ENCODE peak calls at places on chromosomes 6 and 20, in seven cellular contexts. H, E, P, V, A, S and X are unnamed samples.
A peak's percentile ranks its signal among the peaks of the same experiment; 100 is the strongest.

GRCh38 chr6:13635948-13636658 is 21.0 kb downstream of the NOL7 start:
- DNase-seq in H (no peak), E (no peak), P (no peak), V (no peak), A (no peak), S (no peak), X (no peak)

GRCh38 chr6:147016440-147016839 is 187.8 kb upstream of the STXBP5 start:
- DNase-seq in H (no peak), E (no peak), P (no peak), V (no peak), A (no peak), S (no peak), X (no peak)

GRCh38 chr20:48877299-48877698 is 44.2 kb upstream of the ARFGEF2 start:
- DNase-seq in H (no peak), E (no peak), P (no peak), V (no peak), A (no peak), S (peak; percentile 54), X (no peak)

GRCh38 chr20:35604444-35604750 is 11.2 kb upstream of the SPAG4 start:
- DNase-seq in H (peak; percentile 60), E (no peak), P (no peak), V (peak; percentile 47), A (no peak), S (no peak), X (peak; percentile 67)

GRCh38 chr20:53370345-53370961 is 223.2 kb downstream of the ZNF217 start:
- DNase-seq in H (no peak), E (no peak), P (no peak), V (no peak), A (no peak), S (no peak), X (no peak)

GRCh38 chr6:139349464-139350020 is 24.9 kb downstream of the CITED2 start:
- DNase-seq in H (no peak), E (no peak), P (no peak), V (no peak), A (no peak), S (no peak), X (no peak)

GRCh38 chr20:14860410-14860814 is 523.0 kb upstream of the FLRT3 start:
- DNase-seq in H (no peak), E (no peak), P (no peak), V (no peak), A (no peak), S (no peak), X (no peak)

GRCh38 chr20:46182271-46182670 is 64.2 kb downstream of the CD40 start:
- DNase-seq in H (no peak), E (no peak), P (no peak), V (no peak), A (no peak), S (no peak), X (no peak)

GRCh38 chr6:54613596-54613995 is 233.0 kb upstream of the FAM83B start:
- DNase-seq in H (no peak), E (no peak), P (no peak), V (no peak), A (no peak), S (no peak), X (no peak)

GRCh38 chr6:135739288-135739687 is 112.2 kb upstream of the PDE7B start:
- DNase-seq in H (no peak), E (no peak), P (peak; percentile 89), V (no peak), A (no peak), S (no peak), X (no peak)

GRCh38 chr6:82088978-82089855 is 158.3 kb downstream of the IBTK start:
- DNase-seq in H (no peak), E (no peak), P (no peak), V (no peak), A (no peak), S (no peak), X (no peak)

GRCh38 chr20:52945862-52946522 is 26.2 kb upstream of the TSHZ2 start:
- DNase-seq in H (no peak), E (no peak), P (no peak), V (no peak), A (no peak), S (no peak), X (no peak)

GRCh38 chr6:28709478-28710349 is 184.0 kb downstream of the GPX5 start:
- DNase-seq in H (no peak), E (no peak), P (no peak), V (no peak), A (no peak), S (no peak), X (no peak)

GRCh38 chr6:70474751-70475150 is 61.4 kb downstream of the FAM135A start:
- DNase-seq in H (no peak), E (no peak), P (peak; percentile 55), V (no peak), A (no peak), S (no peak), X (no peak)

GRCh38 chr20:14989891-14990290 is 652.5 kb upstream of the FLRT3 start:
- DNase-seq in H (no peak), E (no peak), P (no peak), V (no peak), A (no peak), S (no peak), X (no peak)

GRCh38 chr6:24766685-24767462 is 7.9 kb upstream of the GMNN start:
- DNase-seq in H (no peak), E (no peak), P (peak; percentile 41), V (no peak), A (no peak), S (no peak), X (no peak)

GRCh38 chr6:30013296-30013922 is 47.7 kb upstream of the POLR1H start:
- DNase-seq in H (no peak), E (no peak), P (no peak), V (no peak), A (peak; percentile 36), S (no peak), X (no peak)

DNA sequence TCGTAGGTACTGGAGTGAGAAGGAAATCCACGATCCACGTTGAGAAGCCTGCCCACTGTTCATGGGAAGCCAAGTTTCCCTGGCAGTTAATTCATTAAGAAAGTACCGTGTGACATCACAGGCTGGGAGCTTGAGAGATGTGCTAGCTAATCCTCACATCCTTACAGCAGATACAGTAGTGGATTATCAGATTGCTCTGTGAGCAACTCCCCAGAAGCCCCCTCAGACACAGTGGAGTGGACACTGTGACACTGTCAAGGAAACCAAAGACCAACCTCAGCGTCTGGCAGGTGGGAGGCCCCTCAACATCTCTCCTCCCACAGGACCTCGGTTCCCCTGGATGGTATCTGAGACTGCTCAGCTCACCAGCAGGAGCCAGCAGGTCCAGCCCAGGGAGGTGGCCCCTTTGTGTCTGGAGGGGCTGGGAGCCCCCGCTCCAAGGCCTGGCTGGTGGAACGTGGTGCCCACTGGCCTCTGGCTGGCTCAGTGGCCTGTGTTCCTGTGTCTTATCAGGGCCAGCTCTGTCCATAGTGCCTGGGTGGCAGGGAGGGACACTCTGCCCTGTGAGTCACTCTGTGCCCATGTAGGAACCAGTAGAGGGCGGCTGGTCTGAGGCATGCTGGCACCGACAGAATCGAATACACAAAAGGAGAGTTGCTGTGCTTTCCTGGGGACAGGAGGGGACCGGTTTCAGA is 7.2 kb downstream of the PYGB start:
- DNase-seq in H (no peak), E (peak; percentile 79), P (no peak), V (peak; percentile 79), A (no peak), S (no peak), X (peak; percentile 81)
- TF ChIP-seq CTCF in H (no peak), E (peak; percentile 13), P (no peak), V (no peak), A (no peak), S (no peak), X (peak; percentile 17)

GRCh38 chr6:63272397-63272796 is 47.4 kb downstream of the LGSN start:
- DNase-seq in H (no peak), E (no peak), P (peak; percentile 5), V (no peak), A (no peak), S (no peak), X (no peak)
- TF ChIP-seq CTCF in H (no peak), E (peak; percentile 49), P (no peak), V (peak; percentile 21), A (peak; percentile 80), S (no peak), X (peak; percentile 83)

GRCh38 chr6:11280394-11280793 is 47.9 kb upstream of the NEDD9 start:
- DNase-seq in H (no peak), E (no peak), P (no peak), V (no peak), A (no peak), S (no peak), X (no peak)

GRCh38 chr6:11284996-11285395 is 52.5 kb upstream of the NEDD9 start:
- DNase-seq in H (no peak), E (no peak), P (no peak), V (no peak), A (no peak), S (no peak), X (no peak)

GRCh38 chr6:11282875-11283274 is 50.4 kb upstream of the NEDD9 start:
- DNase-seq in H (no peak), E (no peak), P (no peak), V (no peak), A (no peak), S (no peak), X (no peak)

GRCh38 chr6:11283629-11284028 is 51.2 kb upstream of the NEDD9 start:
- DNase-seq in H (no peak), E (no peak), P (no peak), V (no peak), A (no peak), S (no peak), X (no peak)

DNA sequence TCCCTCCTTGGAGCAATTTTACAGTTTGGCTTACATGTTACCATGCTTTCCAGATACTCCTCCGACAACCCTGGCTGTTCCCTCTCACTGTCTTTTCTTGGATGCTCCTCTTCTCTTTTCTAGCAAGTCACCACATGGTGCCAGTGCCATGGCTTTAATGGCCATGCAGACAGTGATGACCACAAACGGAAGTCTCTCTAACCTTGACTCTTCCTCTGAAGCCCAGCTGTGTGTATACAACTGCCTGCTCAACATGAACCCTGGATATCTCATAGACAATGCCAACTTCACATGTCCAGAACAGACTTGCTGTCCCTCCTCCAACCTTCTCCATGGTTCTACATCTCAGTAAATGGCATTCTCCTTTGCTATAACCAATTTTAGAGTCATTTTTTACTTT is 49.8 kb upstream of the NEDD9 start:
- DNase-seq in H (no peak), E (no peak), P (no peak), V (no peak), A (no peak), S (no peak), X (no peak)
- TF ChIP-seq CTCF in H (no peak), E (no peak), P (no peak), V (no peak), A (no peak), S (no peak), X (no peak)

DNA sequence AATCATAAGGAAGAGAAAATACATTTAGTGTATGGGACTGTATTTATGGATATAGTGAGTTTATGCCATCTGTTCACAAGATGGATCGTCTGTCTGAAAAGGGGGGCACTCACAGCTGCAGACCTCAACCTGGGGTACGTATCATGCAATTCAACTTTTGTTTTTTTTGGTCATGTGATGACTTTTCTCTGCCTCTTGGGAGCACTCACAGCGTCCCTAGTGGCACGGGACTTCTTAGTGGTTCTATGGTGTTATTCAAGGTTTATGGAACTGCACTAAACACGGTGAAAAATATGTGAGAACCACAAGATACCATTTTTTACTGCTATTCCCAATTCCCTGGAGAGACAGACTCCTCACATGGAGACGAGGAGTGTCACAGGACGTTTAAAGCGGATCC is 60.4 kb upstream of the MPC1 start:
- DNase-seq in H (no peak), E (no peak), P (no peak), V (no peak), A (no peak), S (no peak), X (no peak)
- TF ChIP-seq CTCF in H (no peak), E (no peak), P (no peak), V (no peak), A (no peak), S (no peak), X (no peak)